ENCODE peak calls at places on chromosomes 16 and 17, in ten cellular contexts. G is thoracic aorta; S is H7; J is HFFc6; O is amygdala; A is transverse colon; F is stimulated activated CD8-positive, alpha-beta memory T cell treated with anti-CD3 and anti-CD28 coated beads, Interleukin-15, amount 100 ng/mL, for 24 hours; M is MV-4-11; D is HuH-7.5; W is tibial artery. V is an unnamed sample.

GRCh38 chr16:55710466-55710865 is 54.7 kb downstream of the SLC6A2 start:
- DNase-seq in S (peak), J (no peak), O (no peak), W (no peak), F (no peak), D (no peak), M (no peak), A (no peak), G (no peak), V (no peak)

GRCh38 chr16:84177740-84178070 is 9.2 kb downstream of the TAF1C start:
- DNase-seq in F (no peak), S (no peak), G (peak), J (peak), W (no peak), O (no peak), A (no peak), D (no peak), M (no peak), V (no peak)

GRCh38 chr17:33463887-33464286 is 170.8 kb upstream of the ASIC2 start:
- DNase-seq in S (no peak), D (no peak), F (no peak), G (no peak), J (no peak), W (no peak), A (no peak), O (no peak), M (no peak), V (no peak)

GRCh38 chr16:73020409-73020884 is 27.5 kb downstream of the ZFHX3 start:
- DNase-seq in W (peak), G (peak), O (no peak), M (peak), A (peak), D (no peak), F (no peak), J (peak), S (no peak), V (no peak)

GRCh38 chr17:31269597-31269996 is 27.4 kb downstream of the OMG start:
- DNase-seq in O (no peak), J (peak), M (no peak), W (peak), F (no peak), S (no peak), D (no peak), G (no peak), A (no peak), V (no peak)

GRCh38 chr16:1102921-1103648 is 7.0 kb upstream of the C1QTNF8 start:
- DNase-seq in M (no peak), G (no peak), S (no peak), A (peak), D (peak), J (peak), F (peak), O (no peak), W (no peak), V (no peak)

GRCh38 chr17:50371526-50371925 is 1.5 kb downstream of the MRPL27 start:
- DNase-seq in F (no peak), O (no peak), D (no peak), G (no peak), A (no peak), S (no peak), J (no peak), W (no peak), M (no peak), V (no peak)

GRCh38 chr16:77660311-77660710 is 62.0 kb upstream of the NUDT7 start:
- DNase-seq in G (no peak), M (no peak), W (no peak), D (peak), A (no peak), O (no peak), F (no peak), J (no peak), S (peak), V (no peak)

GRCh38 chr16:30148101-30148500 is 25.1 kb upstream of the MAPK3 start:
- DNase-seq in A (no peak), F (no peak), G (no peak), O (no peak), D (no peak), W (no peak), M (no peak), J (no peak), S (no peak), V (no peak)

GRCh38 chr17:145671-146541 is 8.5 kb downstream of the SCGB1C2 start:
- DNase-seq in O (no peak), F (no peak), W (peak), G (no peak), J (no peak), D (no peak), S (no peak), A (no peak), M (no peak), V (no peak)

GRCh38 chr17:73568934-73569333 is 75.3 kb downstream of the SDK2 start:
- DNase-seq in F (no peak), S (no peak), O (no peak), M (no peak), D (no peak), J (no peak), A (no peak), W (no peak), G (no peak), V (no peak)

GRCh38 chr16:65489531-65490023 is 367.7 kb upstream of the CDH11 start:
- DNase-seq in S (no peak), G (no peak), J (no peak), M (no peak), O (no peak), D (no peak), F (no peak), A (no peak), W (no peak), V (no peak)

GRCh38 chr17:35892091-35892637 is 12.0 kb upstream of the CCL5 start:
- DNase-seq in A (no peak), F (no peak), D (no peak), S (no peak), J (no peak), M (peak), W (no peak), G (no peak), O (no peak), V (no peak)

GRCh38 chr16:69839798-69840409 is 77.8 kb downstream of the WWP2 start:
- DNase-seq in D (no peak), J (no peak), W (no peak), G (no peak), O (peak), S (no peak), F (no peak), A (peak), M (no peak), V (no peak)

GRCh38 chr17:65559802-65560627 is 1.4 kb downstream of the AXIN2 start:
- DNase-seq in F (no peak), G (no peak), O (no peak), D (peak), A (peak), S (peak), J (no peak), M (no peak), W (no peak), V (no peak)

GRCh38 chr17:81371910-81372760 is 23.1 kb upstream of the BAHCC1 start:
- DNase-seq in G (no peak), M (peak), J (peak), O (no peak), S (peak), W (no peak), D (peak), A (peak), F (no peak), V (no peak)

GRCh38 chr17:340074-340473 is 12.5 kb downstream of the RPH3AL start:
- DNase-seq in M (no peak), O (no peak), J (no peak), F (no peak), D (no peak), A (no peak), W (no peak), S (peak), G (no peak), V (no peak)

GRCh38 chr16:997440-998051 is 16.0 kb downstream of the SOX8 start:
- DNase-seq in M (no peak), D (no peak), F (no peak), A (peak), S (peak), J (peak), G (no peak), O (no peak), W (no peak), V (no peak)

GRCh38 chr16:86576591-86577313 is 1.6 kb upstream of the FOXL1 start:
- DNase-seq in W (peak), S (peak), M (no peak), O (no peak), A (no peak), G (no peak), J (no peak), F (no peak), D (no peak), V (no peak)

GRCh38 chr17:20156196-20157077 is 147.3 kb downstream of the SPECC1 start:
- DNase-seq in M (no peak), W (no peak), D (peak), F (peak), O (no peak), J (no peak), A (peak), S (peak), G (no peak), V (no peak)

GRCh38 chr17:80455328-80455710 is 21.1 kb downstream of the NPTX1 start:
- DNase-seq in D (peak), M (peak), A (peak), W (peak), F (peak), O (no peak), G (no peak), J (peak), S (peak), V (no peak)

GRCh38 chr16:35651841-35652240 is 2192.4 kb downstream of the TP53TG3F start:
- DNase-seq in D (no peak), A (no peak), O (no peak), G (no peak), W (no peak), J (no peak), M (no peak), F (no peak), S (no peak), V (no peak)

GRCh38 chr16:65120811-65121721 is 797 bp downstream of the CDH11 start:
- DNase-seq in D (no peak), O (no peak), G (no peak), F (no peak), A (no peak), W (peak), M (no peak), S (peak), J (no peak), V (no peak)

GRCh38 chr16:877242-878065 is 76.9 kb upstream of the GNG13 start:
- DNase-seq in F (no peak), W (no peak), M (peak), D (no peak), O (no peak), J (no peak), G (no peak), S (no peak), A (no peak), V (no peak)

GRCh38 chr16:79998143-79998542 is 397.6 kb upstream of the MAF start:
- DNase-seq in J (no peak), W (no peak), S (no peak), D (no peak), A (no peak), G (no peak), M (no peak), F (no peak), O (no peak), V (no peak)

GRCh38 chr17:20938244-20938643 is 104.6 kb downstream of the USP22 start:
- DNase-seq in M (no peak), F (no peak), J (no peak), D (no peak), S (peak), W (no peak), G (no peak), A (no peak), O (no peak), V (no peak)

GRCh38 chr17:55433029-55433628 is 11.5 kb upstream of the MMD start:
- DNase-seq in J (no peak), A (no peak), O (no peak), G (no peak), D (peak), M (no peak), S (no peak), W (no peak), F (no peak), V (no peak)